ENCODE peak calls at places on chromosome 6, in nine cellular contexts. F, Z, E, C, P, I, X, H and J are unnamed samples.
A peak's percentile ranks its signal among the peaks of the same experiment; 100 is the strongest.

GRCh38 chr6:112595841-112596240 is 248.7 kb downstream of the RFPL4B start:
- DNase-seq in F (no peak), Z (no peak), E (no peak), C (no peak), P (no peak), I (no peak), X (no peak), H (no peak), J (no peak)

GRCh38 chr6:51959744-51960383 is 127.5 kb downstream of the PKHD1 start:
- DNase-seq in F (no peak), Z (peak; percentile 83), E (peak; percentile 26), C (peak; percentile 34), P (no peak), I (peak; percentile 64), X (no peak), H (peak; percentile 15), J (no peak)

GRCh38 chr6:106882601-106883518 is 91.7 kb downstream of the CD24 start:
- DNase-seq in F (no peak), Z (no peak), E (no peak), C (no peak), P (no peak), I (no peak), X (no peak), H (no peak), J (no peak)

GRCh38 chr6:167762259-167762962 is 64.3 kb upstream of the AFDN start:
- DNase-seq in F (no peak), Z (peak; percentile 74), E (peak; percentile 96), C (no peak), P (no peak), I (no peak), X (no peak), H (no peak), J (no peak)

GRCh38 chr6:44269921-44270525 is at the start of gene TMEM151B:
- DNase-seq in F (no peak), Z (no peak), E (no peak), C (no peak), P (no peak), I (no peak), X (peak; percentile 21), H (no peak), J (no peak)

GRCh38 chr6:82525775-82526515 is 162.3 kb downstream of the TPBG start:
- DNase-seq in F (no peak), Z (no peak), E (no peak), C (no peak), P (no peak), I (no peak), X (no peak), H (no peak), J (no peak)

GRCh38 chr6:69756357-69756756 is 40.5 kb downstream of the LMBRD1 start:
- DNase-seq in F (no peak), Z (no peak), E (no peak), C (no peak), P (no peak), I (no peak), X (no peak), H (no peak), J (no peak)

GRCh38 chr6:167672738-167673137 is 154.0 kb upstream of the AFDN start:
- DNase-seq in F (no peak), Z (no peak), E (no peak), C (no peak), P (no peak), I (no peak), X (no peak), H (no peak), J (no peak)

GRCh38 chr6:166997348-166997747 is 1.8 kb upstream of the CEP43 start:
- DNase-seq in F (no peak), Z (no peak), E (no peak), C (no peak), P (no peak), I (no peak), X (no peak), H (no peak), J (no peak)

GRCh38 chr6:23111984-23112383 is 542.6 kb downstream of the HDGFL1 start:
- DNase-seq in F (no peak), Z (no peak), E (no peak), C (no peak), P (no peak), I (no peak), X (no peak), H (no peak), J (no peak)